ENCODE peak calls at places on chromosomes 7 and 10, in seven cellular contexts. Y is ACHN; Q is non-pigmented ciliary epithelial cell; B is effector CD4-positive, alpha-beta T cell; T is GM18507; Z is GM20000; C is activated T-cell treated with anti-CD3 and anti-CD28 coated beads for 1 hour. V is an unnamed sample.
A peak's percentile ranks its signal among the peaks of the same experiment; 100 is the strongest.

GRCh38 chr7:40516376-40516775 is 381.6 kb downstream of the SUGCT start:
- DNase-seq in T (no peak), Y (no peak), C (no peak), B (no peak), Z (no peak), Q (no peak), V (no peak)

GRCh38 chr10:77264107-77264506 is 373.5 kb downstream of the KCNMA1 start:
- DNase-seq in Q (no peak), C (no peak), Y (no peak), Z (peak; percentile 7), B (no peak), T (no peak), V (no peak)

GRCh38 chr7:158329686-158330085 is 257.9 kb downstream of the PTPRN2 start:
- DNase-seq in Y (no peak), C (no peak), B (no peak), Z (no peak), Q (no peak), T (no peak), V (no peak)

GRCh38 chr10:59651902-59652301 is 57.7 kb downstream of the SLC16A9 start:
- DNase-seq in B (no peak), C (no peak), Q (no peak), T (no peak), Y (no peak), Z (no peak), V (no peak)

GRCh38 chr7:127391591-127392181 is 822 bp downstream of the ZNF800 start:
- DNase-seq in Z (peak; percentile 59), C (peak; percentile 30), T (no peak), Y (peak; percentile 61), Q (no peak), B (peak; percentile 39), V (peak; percentile 20)

GRCh38 chr7:34036069-34036920 is 131.0 kb downstream of the BMPER start:
- DNase-seq in T (no peak), Q (peak; percentile 18), Y (no peak), Z (no peak), C (no peak), B (no peak), V (no peak)

GRCh38 chr7:79436378-79436777 is 17.1 kb downstream of the MAGI2 start:
- DNase-seq in T (no peak), Q (no peak), C (no peak), Y (no peak), B (no peak), Z (no peak), V (no peak)

GRCh38 chr7:115678049-115678982 is 352.2 kb downstream of the TFEC start:
- DNase-seq in B (no peak), Q (no peak), T (no peak), C (no peak), Z (no peak), Y (no peak), V (no peak)

GRCh38 chr7:101308245-101309085 is 13.1 kb downstream of the IFT22 start:
- DNase-seq in T (no peak), C (no peak), Y (peak; percentile 88), B (no peak), Z (peak; percentile 57), Q (no peak), V (no peak)

GRCh38 chr10:12656518-12657142 is 307.3 kb downstream of the CAMK1D start:
- DNase-seq in B (no peak), C (no peak), Y (peak; percentile 68), T (peak; percentile 40), Z (peak; percentile 72), Q (peak; percentile 28), V (no peak)

GRCh38 chr10:84541289-84541637 is 212.9 kb downstream of the CCSER2 start:
- DNase-seq in Q (no peak), Z (no peak), C (no peak), T (no peak), Y (peak; percentile 39), B (no peak), V (no peak)

GRCh38 chr10:36526045-36526444 is 599.4 kb upstream of the ANKRD30A start:
- DNase-seq in C (no peak), Z (no peak), Q (no peak), B (no peak), T (no peak), Y (no peak), V (no peak)

GRCh38 chr7:157587487-157588270 is 250.9 kb downstream of the DNAJB6 start:
- DNase-seq in Z (no peak), B (no peak), T (no peak), Y (no peak), Q (no peak), C (no peak), V (no peak)

GRCh38 chr7:74625446-74625845 is 32.1 kb upstream of the GTF2I start:
- DNase-seq in Z (no peak), T (no peak), B (no peak), Y (peak; percentile 60), C (no peak), Q (no peak), V (no peak)

GRCh38 chr7:158860394-158860793 is 4.0 kb downstream of the DYNC2I1 start:
- DNase-seq in C (no peak), Z (no peak), Q (no peak), T (no peak), B (no peak), Y (no peak), V (no peak)

GRCh38 chr10:14598809-14599764 is 175.6 kb downstream of the FAM107B start:
- DNase-seq in T (no peak), Q (no peak), B (no peak), C (no peak), Z (no peak), Y (no peak), V (no peak)

GRCh38 chr10:43753397-43754061 is 104.8 kb upstream of the ZNF32 start:
- DNase-seq in C (no peak), B (no peak), Z (no peak), T (no peak), Y (no peak), Q (no peak), V (no peak)

V was measured in GM12891.